ENCODE peak calls at places on chromosomes 4 and X, in five cellular contexts. N is IMR-90; O is GM12865; J is stimulated activated CD8-positive, alpha-beta memory T cell treated with anti-CD3 and anti-CD28 coated beads, Interleukin-7, amount 100 ng/mL, for 4 hours; G is stimulated activated CD4-positive, alpha-beta T cell treated with anti-CD3 and anti-CD28 coated beads, Interleukin-4, amount 100 ng/mL, for 48 hours. C is an unnamed sample.
A peak's percentile ranks its signal among the peaks of the same experiment; 100 is the strongest.

GRCh38 chr4:173990126-173990878 is 293.2 kb downstream of the FBXO8 start:
- DNase-seq in N (peak; percentile 46), O (peak; percentile 21), J (no peak), G (no peak), C (no peak)

GRCh38 chr4:125826801-125827200 is 512.0 kb downstream of the FAT4 start:
- DNase-seq in N (peak; percentile 19), O (no peak), J (no peak), G (no peak), C (no peak)

GRCh38 chr4:7466904-7467303 is 32.2 kb upstream of the PSAPL1 start:
- DNase-seq in N (no peak), O (no peak), J (no peak), G (no peak), C (no peak)

GRCh38 chr4:148114436-148114835 is 327.8 kb downstream of the NR3C2 start:
- DNase-seq in N (no peak), O (no peak), J (no peak), G (no peak), C (no peak)

GRCh38 chr4:1922826-1923225 is 51.6 kb downstream of the NSD2 start:
- DNase-seq in N (no peak), O (no peak), J (no peak), G (no peak), C (no peak)

GRCh38 chrX:34381241-34381640 is 249.1 kb upstream of the FAM47A start:
- DNase-seq in N (no peak), O (no peak), J (no peak), G (no peak), C (no peak)

GRCh38 chrX:151708821-151709220 is 7.0 kb upstream of the FATE1 start:
- DNase-seq in N (no peak), O (no peak), J (no peak), G (no peak), C (no peak)

GRCh38 chr4:8267077-8267476 is 2.5 kb upstream of the HTRA3 start:
- DNase-seq in N (peak; percentile 33), O (peak; percentile 41), J (no peak), G (peak; percentile 29), C (peak; percentile 88)

GRCh38 chr4:8084031-8084660 is 74.5 kb downstream of the ABLIM2 start:
- DNase-seq in N (no peak), O (no peak), J (no peak), G (no peak), C (no peak)

GRCh38 chr4:169062861-169063197 is 52.8 kb upstream of the CBR4 start:
- DNase-seq in N (peak; percentile 34), O (no peak), J (no peak), G (no peak), C (no peak)

GRCh38 chr4:104283303-104283702 is 211.4 kb downstream of the CXXC4 start:
- DNase-seq in N (no peak), O (peak; percentile 5), J (no peak), G (no peak), C (no peak)

GRCh38 chr4:184476660-184477059 is 2.3 kb upstream of the IRF2 start:
- DNase-seq in N (no peak), O (peak; percentile 57), J (no peak), G (no peak), C (no peak)

C was measured in H54.